ENCODE peak calls at places on chromosomes 4 and X, in six cellular contexts. B is tibial artery, V is GM20000, C is ovary, Z is IMR-90, H is fibroblast of villous mesenchyme. K is an unnamed sample.

GRCh38 chrX:7147431-7147977 is at the start of gene STS:
- DNase-seq in C (peak), H (peak), B (no peak), Z (peak), V (no peak), K (peak)

GRCh38 chr4:24824720-24825119 is 29.3 kb downstream of the SOD3 start:
- DNase-seq in V (no peak), H (no peak), Z (no peak), C (no peak), B (no peak), K (no peak)

GRCh38 chr4:168707205-168707604 is 210.4 kb downstream of the PALLD start:
- DNase-seq in B (no peak), C (no peak), Z (peak), V (no peak), H (no peak), K (no peak)

GRCh38 chr4:125734504-125734903 is 419.7 kb downstream of the FAT4 start:
- DNase-seq in B (no peak), Z (no peak), H (no peak), C (no peak), V (no peak), K (no peak)

GRCh38 chr4:96407651-96408342 is 567.9 kb downstream of the PDHA2 start:
- DNase-seq in H (no peak), V (no peak), B (no peak), Z (no peak), C (no peak), K (peak)

GRCh38 chrX:95318882-95319281 is 1365.8 kb upstream of the DIAPH2 start:
- DNase-seq in H (no peak), C (no peak), B (no peak), V (peak), Z (no peak), K (peak)

GRCh38 chr4:624705-625590 is at the start of gene PDE6B:
- DNase-seq in B (no peak), C (no peak), Z (no peak), H (no peak), V (no peak), K (no peak)

GRCh38 chr4:19382993-19383392 is 868.7 kb upstream of the SLIT2 start:
- DNase-seq in B (no peak), C (no peak), V (no peak), H (peak), Z (peak), K (peak)

GRCh38 chr4:75708218-75708691 is 16.1 kb upstream of the USO1 start:
- DNase-seq in H (no peak), Z (no peak), V (no peak), B (no peak), C (no peak), K (no peak)

GRCh38 chr4:182175788-182176519 is 67.2 kb upstream of the TENM3 start:
- DNase-seq in C (no peak), B (no peak), V (no peak), Z (peak), H (no peak), K (no peak)

GRCh38 chrX:102063445-102064074 is 61.9 kb upstream of the TCEAL2 start:
- DNase-seq in V (no peak), C (no peak), Z (no peak), H (no peak), B (no peak), K (no peak)

DNA sequence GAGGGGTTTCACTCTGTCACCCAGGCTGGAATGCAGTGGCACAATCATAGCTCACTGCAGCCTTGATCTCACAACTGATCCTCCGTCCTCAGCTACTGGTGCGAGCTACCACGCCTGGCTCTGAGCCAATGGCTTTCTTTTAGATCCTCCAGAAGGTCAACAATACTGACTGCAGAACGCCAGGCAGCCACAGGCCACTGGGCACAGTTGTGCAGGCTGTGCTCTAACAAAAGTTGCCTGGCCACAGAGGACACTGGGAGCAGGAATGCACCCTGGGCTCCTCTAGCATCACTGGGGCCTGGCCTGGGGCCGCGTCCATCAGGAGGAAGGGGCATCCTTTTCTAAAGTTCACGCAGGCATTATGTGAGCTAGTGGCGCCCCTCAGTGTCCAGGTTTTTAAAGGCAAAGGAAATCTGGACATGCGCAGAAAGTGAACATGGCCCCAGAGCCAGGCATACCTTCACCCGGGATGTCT is 14.9 kb upstream of the PORCN start:
- DNase-seq in B (no peak), V (no peak), H (peak), C (no peak), Z (peak), K (peak)
- TF ChIP-seq CTCF in B (no peak), V (no peak), H (peak), C (no peak), Z (peak), K (peak)

DNA sequence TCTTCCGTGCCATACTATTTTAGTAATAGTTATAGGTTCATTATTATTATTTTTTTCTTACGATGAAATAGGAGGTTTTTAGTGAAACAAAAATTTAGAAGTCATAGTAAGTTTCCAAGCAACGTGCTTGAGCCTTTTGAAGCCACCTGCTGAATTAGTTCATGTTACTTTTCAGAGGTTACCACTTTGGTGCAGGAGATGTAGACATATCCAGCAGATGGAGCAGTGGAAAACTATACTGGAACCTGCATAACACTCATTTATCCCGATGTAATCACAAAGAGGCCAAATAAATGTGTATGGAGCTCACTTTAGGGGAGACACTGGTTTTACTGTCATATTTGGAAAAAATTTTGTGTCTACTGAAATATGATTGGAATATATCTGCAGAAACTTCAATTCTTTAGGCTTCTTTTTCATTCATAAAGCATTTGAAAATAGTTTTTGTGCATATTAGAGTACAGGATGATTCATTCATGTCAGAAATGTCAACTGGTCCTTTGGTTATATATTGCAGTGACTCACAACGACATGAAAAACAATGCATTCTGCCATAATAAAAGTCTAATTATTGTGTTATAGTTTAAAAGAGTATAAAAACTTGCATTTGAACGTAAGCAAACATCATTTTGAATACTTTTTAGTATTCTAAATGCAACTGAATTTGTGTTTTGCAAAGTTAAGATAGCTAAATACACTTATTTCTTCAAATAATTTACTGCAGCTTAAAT is 2182.9 kb upstream of the TENM3 start:
- DNase-seq in C (no peak), V (peak), H (no peak), Z (peak), B (no peak), K (peak)
- TF ChIP-seq CTCF in C (no peak), V (no peak), H (no peak), Z (peak), B (no peak), K (no peak)

GRCh38 chrX:83008415-83008814 is 499.7 kb upstream of the POU3F4 start:
- DNase-seq in V (no peak), Z (no peak), C (no peak), B (no peak), H (no peak), K (no peak)
- TF ChIP-seq CTCF in V (no peak), Z (peak), C (no peak), B (no peak), H (peak), K (peak)

DNA sequence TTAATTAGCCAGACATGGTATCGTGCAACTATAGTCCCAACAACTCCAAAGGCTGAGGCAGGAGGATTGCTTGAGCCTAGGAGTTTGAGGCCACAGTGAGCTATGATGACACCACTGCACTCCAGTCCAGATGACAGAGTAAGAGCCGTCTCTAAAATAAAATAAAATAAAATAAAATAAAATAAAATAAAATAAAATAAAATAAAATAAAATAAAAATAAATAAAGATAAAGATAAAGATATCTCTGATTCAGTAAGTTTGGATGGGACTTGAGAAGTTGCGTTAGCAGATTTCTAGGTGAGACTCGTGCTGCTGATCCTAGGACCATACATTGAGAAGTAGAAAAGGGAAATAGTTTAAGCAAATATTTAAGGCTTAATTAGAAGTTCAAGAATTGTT is 254.8 kb upstream of the FAM241A start:
- DNase-seq in H (no peak), V (no peak), Z (no peak), B (no peak), C (no peak), K (no peak)
- TF ChIP-seq CTCF in H (no peak), V (no peak), Z (no peak), B (no peak), C (no peak), K (no peak)

DNA sequence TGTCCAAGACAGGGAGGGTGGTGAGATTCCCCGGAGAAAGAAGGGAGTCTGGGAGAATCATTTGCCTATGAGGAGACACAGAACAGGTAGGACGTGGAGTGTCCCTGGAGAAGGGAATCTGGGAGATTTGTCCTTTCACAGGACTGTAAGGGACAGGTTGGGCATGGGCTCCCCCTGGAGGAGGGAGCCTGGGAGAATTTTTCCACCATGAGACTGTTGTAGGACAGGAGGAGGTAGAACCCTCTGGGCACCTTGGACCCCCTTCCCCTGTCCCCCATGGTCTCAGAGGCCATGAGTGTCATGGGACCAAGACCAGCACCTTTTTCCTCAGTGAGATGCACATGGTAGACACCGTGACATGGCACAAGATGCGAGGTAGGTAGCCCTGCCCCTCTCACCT is 2.8 kb downstream of the PORCN start:
- DNase-seq in Z (no peak), C (no peak), H (no peak), B (no peak), V (no peak), K (peak)
- TF ChIP-seq CTCF in Z (peak), C (no peak), H (peak), B (no peak), V (peak), K (peak)

GRCh38 chr4:7420661-7421040 is 14.1 kb downstream of the PSAPL1 start:
- DNase-seq in B (peak), C (peak), H (no peak), Z (no peak), V (no peak), K (no peak)

GRCh38 chr4:7422898-7423180 is 11.9 kb downstream of the PSAPL1 start:
- DNase-seq in C (peak), H (no peak), B (peak), Z (no peak), V (no peak), K (no peak)

GRCh38 chr4:7422098-7422897 is 12.4 kb downstream of the PSAPL1 start:
- DNase-seq in H (no peak), V (no peak), B (peak), C (peak), Z (no peak), K (no peak)

GRCh38 chr4:7419961-7420660 is 14.6 kb downstream of the PSAPL1 start:
- DNase-seq in B (peak), Z (no peak), V (no peak), H (no peak), C (peak), K (no peak)

DNA sequence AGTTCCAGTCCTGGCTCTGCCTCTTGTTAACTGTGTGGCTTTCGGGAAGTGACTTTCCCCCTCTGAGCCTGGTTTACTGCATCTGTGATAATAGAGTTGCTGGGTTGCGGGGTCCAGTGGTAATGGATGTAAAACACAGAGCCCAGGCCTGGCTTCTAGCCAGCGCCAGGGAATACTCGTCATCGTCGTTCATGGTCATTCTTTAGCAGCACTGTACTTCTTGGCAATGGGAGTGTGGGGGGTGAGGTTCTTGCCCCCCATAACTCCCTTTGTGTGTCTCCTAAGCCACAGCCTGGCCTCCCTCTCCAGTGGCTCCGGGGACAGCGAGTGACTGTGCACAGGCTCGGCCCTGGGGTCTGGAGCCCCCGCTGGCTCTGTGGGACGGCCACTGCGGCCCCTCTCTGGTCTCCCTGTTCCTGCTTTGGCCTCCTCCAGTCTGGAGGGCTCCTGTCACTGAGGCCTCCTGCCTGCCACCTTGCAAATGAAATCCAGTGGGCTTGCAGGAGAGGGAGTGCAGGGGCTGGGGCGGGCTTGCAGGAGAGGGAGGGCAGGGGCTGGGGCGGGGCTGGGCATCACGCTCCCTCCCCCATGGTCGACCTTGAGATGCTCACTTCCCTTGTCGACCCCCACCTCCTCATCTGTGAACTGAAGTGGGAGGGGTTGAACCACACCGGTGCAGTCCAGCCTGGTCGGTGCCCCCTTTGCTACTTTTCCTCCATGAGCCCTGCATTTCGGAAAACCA is 13.2 kb downstream of the PSAPL1 start:
- DNase-seq in Z (no peak), V (no peak), C (peak), H (no peak), B (peak), K (no peak)
- TF ChIP-seq CTCF in Z (no peak), V (no peak), C (no peak), H (no peak), B (no peak), K (no peak)